ENCODE peak calls at places on chromosomes 6 and 20, in four cellular contexts. J is A673, W is IMR-90, L is heart left ventricle. H is an unnamed sample. For H3K9me3, the result is how much of the 10 kb centered on the place peaks cover.

GRCh38 chr6:6891074-6891754 is 216.5 kb upstream of the RREB1 start:
- DNase-seq in J (no peak), L (no peak), W (no peak), H (no peak)

GRCh38 chr6:46191961-46192360 is 21.2 kb upstream of the ENPP5 start:
- DNase-seq in J (no peak), L (no peak), W (peak), H (no peak)

GRCh38 chr6:55443238-55444134 is 116.2 kb downstream of the GFRAL start:
- DNase-seq in J (no peak), L (no peak), W (no peak), H (no peak)

GRCh38 chr20:4959582-4959981 is 41.7 kb downstream of the SLC23A2 start:
- DNase-seq in J (no peak), L (no peak), W (peak), H (no peak)

GRCh38 chr6:15763827-15764226 is 101.0 kb upstream of the DTNBP1 start:
- DNase-seq in J (no peak), L (no peak), W (peak), H (peak)

GRCh38 chr6:125802943-125803377 is 12.2 kb downstream of the NCOA7 start:
- DNase-seq in L (no peak), W (peak), J (no peak), H (no peak)

GRCh38 chr6:38215225-38215624 is 395.7 kb downstream of the ZFAND3 start:
- DNase-seq in J (no peak), W (no peak), L (no peak), H (no peak)

GRCh38 chr20:64103871-64104666 is 3.3 kb downstream of the NPBWR2 start:
- DNase-seq in W (no peak), J (no peak), L (peak), H (no peak)

GRCh38 chr6:136103763-136104311 is 146.3 kb downstream of the MTFR2 start:
- DNase-seq in L (peak), J (peak), W (no peak), H (peak)

GRCh38 chr6:71410164-71410566 is 121.6 kb downstream of the OGFRL1 start:
- DNase-seq in J (no peak), W (peak), L (no peak), H (no peak)

GRCh38 chr6:158073776-158074175 is 92.1 kb downstream of the SYNJ2 start:
- DNase-seq in W (no peak), L (no peak), J (no peak), H (no peak)

GRCh38 chr20:64158346-64159285 is 5.6 kb upstream of the MYT1 start:
- DNase-seq in J (no peak), W (no peak), L (peak), H (no peak)

GRCh38 chr6:11656486-11656885 is 118.9 kb downstream of the TMEM170B start:
- DNase-seq in L (no peak), J (no peak), W (no peak), H (no peak)

GRCh38 chr6:25038300-25038699 is 102.5 kb upstream of the RIPOR2 start:
- DNase-seq in J (no peak), W (no peak), L (no peak), H (no peak)

GRCh38 chr6:159232106-159232645 is 63.0 kb downstream of the FNDC1 start:
- DNase-seq in W (no peak), L (no peak), J (no peak), H (no peak)

GRCh38 chr6:125789576-125790402 is 971 bp upstream of the NCOA7 start:
- DNase-seq in L (no peak), W (peak), J (peak), H (peak)

GRCh38 chr20:32839227-32839981 is 19.3 kb upstream of the EFCAB8 start:
- DNase-seq in L (no peak), J (no peak), W (no peak), H (no peak)

GRCh38 chr20:15702161-15702560 is 871.1 kb downstream of the KIF16B start:
- DNase-seq in W (peak), L (no peak), J (no peak), H (no peak)

GRCh38 chr6:144660545-144660944 is 375.4 kb downstream of the UTRN start:
- DNase-seq in L (no peak), J (no peak), W (no peak), H (peak)

GRCh38 chr6:147950623-147950987 is 392.0 kb upstream of the SASH1 start:
- DNase-seq in L (no peak), J (no peak), W (peak), H (no peak)

GRCh38 chr6:109051301-109051700 is 43.3 kb downstream of the SESN1 start:
- DNase-seq in W (peak), J (no peak), L (no peak), H (no peak)

GRCh38 chr6:144351741-144352140 is 66.6 kb downstream of the UTRN start:
- DNase-seq in J (no peak), L (no peak), W (no peak), H (no peak)

GRCh38 chr20:54543369-54543768 is 68.0 kb downstream of the DOK5 start:
- DNase-seq in W (no peak), L (no peak), J (no peak), H (no peak)

GRCh38 chr6:11875325-11876109 is 96.9 kb upstream of the ADTRP start:
- DNase-seq in W (no peak), J (no peak), L (no peak), H (no peak)

GRCh38 chr20:44336086-44336485 is 757 bp upstream of the R3HDML start:
- DNase-seq in J (no peak), W (no peak), L (no peak), H (no peak)

GRCh38 chr6:74598473-74599393 is 607.1 kb downstream of the COL12A1 start:
- DNase-seq in J (no peak), L (no peak), W (peak), H (no peak)

GRCh38 chr6:10800810-10801209 is 37.5 kb downstream of the MAK start:
- DNase-seq in J (no peak), L (no peak), W (peak), H (no peak)

DNA sequence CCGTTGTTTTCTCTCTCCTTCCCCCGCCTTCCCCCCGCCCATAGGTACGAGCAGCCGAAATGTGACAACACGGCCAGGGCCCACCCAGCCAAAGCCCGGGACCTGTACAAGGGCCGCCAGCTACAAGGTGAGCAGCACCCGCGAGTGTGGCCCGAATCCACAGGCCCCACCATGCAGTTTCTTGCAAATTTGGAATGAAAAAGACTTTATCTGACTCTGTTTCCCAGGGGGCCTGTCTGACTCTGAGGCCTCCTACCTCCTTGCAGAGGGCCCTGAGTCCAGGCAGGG is 167.1 kb downstream of the SMOC2 start:
- DNase-seq in L (no peak), J (no peak), W (no peak), H (no peak)
- H3K9me3 ChIP-seq in L (under half), J (under half), W (under half), H (under half)

GRCh38 chr20:43237651-43238050 is 47.9 kb upstream of the PTPRT start:
- DNase-seq in W (no peak), J (no peak), L (no peak), H (no peak)

GRCh38 chr20:43238833-43239232 is 49.1 kb upstream of the PTPRT start:
- DNase-seq in J (peak), W (no peak), L (no peak), H (no peak)

GRCh38 chr20:43244647-43245046 is 54.9 kb upstream of the PTPRT start:
- DNase-seq in W (no peak), J (no peak), L (no peak), H (no peak)

GRCh38 chr20:43243672-43244269 is 54.1 kb upstream of the PTPRT start:
- DNase-seq in W (no peak), L (no peak), J (peak), H (no peak)

GRCh38 chr20:43241057-43241702 is 51.5 kb upstream of the PTPRT start:
- DNase-seq in W (no peak), L (no peak), J (no peak), H (no peak)
- H3K27ac ChIP-seq in W (no peak), L (no peak), J (no peak), H (no peak)

GRCh38 chr20:56200456-56200855 is 48.1 kb upstream of the MC3R start:
- DNase-seq in J (no peak), W (no peak), L (no peak), H (no peak)
- H3K9me3 ChIP-seq in J (under half), W (under half), L (under half), H (under half)

GRCh38 chr6:49736017-49736508 is 8.1 kb downstream of the CRISP3 start:
- DNase-seq in L (no peak), J (no peak), W (no peak), H (no peak)
- H3K27ac ChIP-seq in L (no peak), J (no peak), W (no peak), H (no peak)

H was measured in right lobe of liver.